ENCODE peak calls at places on chromosomes 11 and 22, in four cellular contexts. P is fibroblast of mammary gland, W is lung, J is HCT116. X is an unnamed sample.

GRCh38 chr11:29914203-29914930 is 102.5 kb downstream of the KCNA4 start:
- DNase-seq in P (peak; percentile 30), W (no peak), J (no peak), X (no peak)

GRCh38 chr11:129528296-129528695 is 152.6 kb downstream of the BARX2 start:
- DNase-seq in P (no peak), W (no peak), J (no peak), X (no peak)

GRCh38 chr22:46465348-46465725 is 72.1 kb downstream of the CELSR1 start:
- DNase-seq in P (no peak), W (peak; percentile 41), J (no peak), X (no peak)

GRCh38 chr11:44190883-44191230 is 95.4 kb downstream of the EXT2 start:
- DNase-seq in P (no peak), W (no peak), J (no peak), X (no peak)

GRCh38 chr22:30290679-30291333 is 1.5 kb upstream of the CASTOR1 start:
- DNase-seq in P (peak; percentile 73), W (peak; percentile 92), J (no peak), X (no peak)

GRCh38 chr11:44309483-44310197 is at the start of gene ALX4:
- DNase-seq in P (no peak), W (no peak), J (no peak), X (no peak)

GRCh38 chr11:119591836-119592310 is 137.1 kb downstream of the NECTIN1 start:
- DNase-seq in P (no peak), W (no peak), J (no peak), X (no peak)

GRCh38 chr11:121464352-121464946 is 11.7 kb upstream of the SORL1-AS1 start:
- DNase-seq in P (peak; percentile 92), W (peak; percentile 61), J (peak; percentile 81), X (no peak)

GRCh38 chr22:45996241-45997076 is 19.5 kb upstream of the WNT7B start:
- DNase-seq in P (peak; percentile 71), W (peak; percentile 56), J (no peak), X (no peak)

GRCh38 chr11:4798427-4799183 is 5.6 kb downstream of the OR52R1 start:
- DNase-seq in P (no peak), W (no peak), J (no peak), X (no peak)

GRCh38 chr11:5507586-5508305 is 2.0 kb downstream of the UBQLN3 start:
- DNase-seq in P (no peak), W (no peak), J (no peak), X (no peak)

GRCh38 chr22:45917146-45917545 is 59.8 kb downstream of the WNT7B start:
- DNase-seq in P (no peak), W (no peak), J (no peak), X (no peak)

GRCh38 chr11:2376751-2377451 is at the start of gene CD81:
- DNase-seq in P (peak; percentile 25), W (no peak), J (no peak), X (no peak)

GRCh38 chr11:86978756-86979608 is 23.8 kb upstream of the FZD4 start:
- DNase-seq in P (peak; percentile 62), W (no peak), J (peak; percentile 21), X (no peak)

GRCh38 chr22:30183861-30184278 is 62.7 kb downstream of the LIF start:
- DNase-seq in P (no peak), W (no peak), J (no peak), X (no peak)

GRCh38 chr22:42335839-42336378 is 65.5 kb upstream of the TCF20 start:
- DNase-seq in P (no peak), W (no peak), J (no peak), X (no peak)

GRCh38 chr11:67997460-67997921 is 6.4 kb downstream of the UNC93B1 start:
- DNase-seq in P (no peak), W (no peak), J (no peak), X (no peak)

GRCh38 chr22:26608129-26608528 is 9.7 kb downstream of the CRYBB1 start:
- DNase-seq in P (no peak), W (no peak), J (no peak), X (no peak)

GRCh38 chr11:69309800-69310280 is 15.9 kb downstream of the MYEOV start:
- DNase-seq in P (peak; percentile 70), W (no peak), J (no peak), X (no peak)

GRCh38 chr22:31504282-31504681 is 7.9 kb downstream of the SFI1 start:
- DNase-seq in P (peak; percentile 55), W (no peak), J (no peak), X (no peak)

GRCh38 chr11:78365381-78365792 is 52.2 kb downstream of the GAB2 start:
- DNase-seq in P (no peak), W (peak; percentile 57), J (peak; percentile 22), X (no peak)

GRCh38 chr11:13090228-13090708 is 81.2 kb downstream of the RASSF10 start:
- DNase-seq in P (no peak), W (no peak), J (no peak), X (no peak)

GRCh38 chr11:125171974-125172373 is 7.4 kb downstream of the PKNOX2 start:
- DNase-seq in P (no peak), W (no peak), J (no peak), X (no peak)

GRCh38 chr11:32436751-32437405 is 1.5 kb upstream of the WT1 start:
- DNase-seq in P (no peak), W (no peak), J (no peak), X (no peak)

GRCh38 chr22:23820748-23821211 is 18.0 kb downstream of the DERL3 start:
- DNase-seq in P (no peak), W (no peak), J (no peak), X (no peak)

GRCh38 chr11:113591122-113591521 is 115.0 kb downstream of the TMPRSS5 start:
- DNase-seq in P (no peak), W (no peak), J (no peak), X (no peak)

GRCh38 chr11:37306563-37306962 is 708.5 kb upstream of the RAG2 start:
- DNase-seq in P (no peak), W (no peak), J (no peak), X (no peak)

GRCh38 chr22:29480512-29481264 is 670 bp downstream of the NEFH start:
- DNase-seq in P (peak; percentile 58), W (no peak), J (no peak), X (no peak)

GRCh38 chr11:16293204-16293681 is 63.1 kb downstream of the SOX6 start:
- DNase-seq in P (no peak), W (no peak), J (no peak), X (no peak)

GRCh38 chr11:94149435-94149834 is 20.8 kb downstream of the PANX1 start:
- DNase-seq in P (peak; percentile 89), W (no peak), J (no peak), X (no peak)

GRCh38 chr11:44634401-44635281 is 69.2 kb downstream of the CD82 start:
- DNase-seq in P (peak; percentile 86), W (peak; percentile 53), J (peak; percentile 10), X (no peak)

GRCh38 chr22:27692243-27692642 is 109.3 kb downstream of the MN1 start:
- DNase-seq in P (no peak), W (no peak), J (no peak), X (no peak)
- TF ChIP-seq CTCF in P (no peak), W (no peak), J (no peak), X (no peak)

DNA sequence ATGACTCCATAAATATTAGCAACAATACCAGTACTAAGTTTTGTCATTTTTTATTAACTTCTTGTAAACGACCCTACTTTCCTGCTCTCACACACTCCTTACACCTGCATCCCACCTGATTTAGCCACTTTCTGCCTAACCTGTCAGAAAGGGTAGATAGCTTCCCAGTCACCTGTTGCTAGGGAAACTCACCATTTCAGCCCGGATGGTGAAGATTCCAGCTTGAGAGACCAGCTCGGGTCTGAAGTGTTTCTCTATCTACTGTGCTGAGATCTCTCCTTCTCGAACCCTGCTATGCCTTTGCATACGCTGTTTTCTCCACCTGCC is at the start of gene PARVG:
- DNase-seq in P (no peak), W (no peak), J (no peak), X (peak; percentile 64)
- H3K4me3 ChIP-seq in P (no peak within 1 kb of the TSS), W (no peak within 1 kb of the TSS), J (no peak within 1 kb of the TSS), X (peak within 1 kb of the TSS; percentile 65)

DNA sequence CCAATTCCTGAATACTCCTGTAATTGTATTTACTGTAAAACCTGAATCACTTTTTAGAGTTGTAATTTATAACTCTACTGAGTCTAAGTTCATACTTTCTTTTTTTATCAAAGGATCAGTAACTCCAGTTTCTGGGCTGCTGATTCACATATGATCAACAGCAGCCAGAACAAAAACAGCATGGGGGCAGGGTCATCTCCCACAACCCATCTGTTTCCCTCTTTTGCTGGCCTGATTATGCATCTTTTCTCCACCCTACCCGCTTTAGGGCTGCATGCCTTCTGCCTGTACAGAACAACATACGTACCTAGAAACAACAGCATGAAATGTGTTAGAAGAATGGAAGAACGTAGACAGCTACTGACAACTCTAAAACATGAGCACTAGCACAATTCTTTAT is 76.0 kb downstream of the MRTFA start:
- DNase-seq in P (peak; percentile 66), W (no peak), J (no peak), X (no peak)
- TF ChIP-seq CTCF in P (no peak), W (no peak), J (no peak), X (no peak)

GRCh38 chr11:66466225-66467033 is at the start of gene PELI3:
- DNase-seq in P (peak; percentile 86), W (peak; percentile 93), J (peak; percentile 74), X (peak; percentile 55)

GRCh38 chr11:66465371-66466224 is 1.1 kb upstream of the PELI3 start:
- DNase-seq in P (no peak), W (no peak), J (no peak), X (no peak)

GRCh38 chr11:66467034-66467659 is 442 bp downstream of the PELI3 start:
- DNase-seq in P (no peak), W (no peak), J (no peak), X (no peak)

GRCh38 chr11:66462911-66463310 is 3.8 kb upstream of the PELI3 start:
- DNase-seq in P (no peak), W (no peak), J (no peak), X (no peak)

GRCh38 chr11:66464916-66465315 is 1.8 kb upstream of the PELI3 start:
- DNase-seq in P (no peak), W (no peak), J (no peak), X (no peak)
- H3K4me3 ChIP-seq in P (no peak overlapping the region), W (no peak overlapping the region), J (no peak overlapping the region), X (no peak overlapping the region)

GRCh38 chr22:37492428-37493344 is 6.5 kb upstream of the MFNG start:
- DNase-seq in P (peak; percentile 62), W (no peak), J (no peak), X (no peak)
- TF ChIP-seq CTCF in P (peak; percentile 57), W (peak; percentile 13), J (peak; percentile 79), X (peak; percentile 68)

DNA sequence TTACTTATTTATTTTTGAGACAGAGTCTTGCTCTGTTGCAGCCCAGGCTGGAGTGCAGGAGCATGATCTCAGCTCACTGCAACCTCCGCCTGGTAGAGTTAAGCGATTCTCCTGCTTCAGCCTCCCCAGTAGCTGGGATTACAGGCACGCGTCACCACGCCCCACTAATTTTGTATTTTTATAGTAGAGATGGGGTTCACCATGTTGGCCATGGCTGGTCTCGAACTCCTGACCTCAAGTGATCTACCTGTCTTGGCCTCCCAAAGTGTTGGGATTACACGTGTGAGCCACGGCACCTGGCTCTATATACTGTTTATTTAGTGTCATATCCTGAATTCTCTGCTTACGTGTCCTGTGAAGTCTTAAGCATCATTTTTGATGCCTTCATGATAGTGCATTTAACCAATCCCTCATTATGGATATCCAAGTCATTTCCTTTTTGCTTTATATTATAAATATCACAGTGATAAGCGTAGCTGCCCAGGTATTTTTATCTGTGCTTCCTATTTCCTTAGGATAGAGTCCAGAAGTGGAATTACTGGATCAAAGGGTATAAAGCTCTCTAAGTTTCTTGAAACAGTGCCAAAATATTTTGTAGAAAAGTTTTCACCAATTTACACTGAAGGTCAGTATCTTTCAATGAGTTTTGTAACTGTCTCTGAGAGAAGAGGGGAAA is 871 bp upstream of the SIDT2 start:
- DNase-seq in P (no peak), W (no peak), J (no peak), X (no peak)
- H3K4me3 ChIP-seq in P (peak overlapping the region; percentile 73), W (no peak overlapping the region), J (peak overlapping the region; percentile 75), X (peak overlapping the region; percentile 82)